ENCODE peak calls at places on chromosome 1, in nine cellular contexts. Z is A549, Q is psoas muscle, X is tibial artery, Y is mucosa of descending colon, B is dorsolateral prefrontal cortex, L is spleen, U is lung, O is SK-N-SH. W is an unnamed sample.

GRCh38 chr1:204837440-204838084 is 33.1 kb upstream of the NFASC start:
- DNase-seq in X (no peak), L (no peak), Y (no peak), U (no peak), B (no peak), O (no peak), Q (no peak), Z (peak), W (no peak)

GRCh38 chr1:24290933-24291487 is 28.1 kb upstream of the GRHL3 start:
- DNase-seq in Y (no peak), Q (no peak), L (no peak), B (no peak), Z (peak), X (no peak), O (no peak), U (no peak), W (no peak)

GRCh38 chr1:79811173-79811572 is 804.6 kb upstream of the ADGRL4 start:
- DNase-seq in O (no peak), U (no peak), Z (peak), L (no peak), Q (no peak), X (no peak), Y (no peak), B (no peak), W (no peak)

GRCh38 chr1:27103498-27103897 is 51.4 kb downstream of the SLC9A1 start:
- DNase-seq in O (no peak), B (no peak), Q (no peak), U (no peak), L (no peak), Y (no peak), X (no peak), Z (no peak), W (no peak)

GRCh38 chr1:202283379-202283844 is 58.3 kb downstream of the UBE2T start:
- DNase-seq in X (no peak), B (no peak), U (no peak), O (peak), Q (no peak), Z (peak), Y (no peak), L (peak), W (no peak)

GRCh38 chr1:245306628-245307410 is 152.0 kb downstream of the KIF26B start:
- DNase-seq in U (no peak), O (peak), X (no peak), Z (no peak), B (no peak), Y (no peak), L (no peak), Q (no peak), W (no peak)

GRCh38 chr1:72435025-72435424 is 152.7 kb upstream of the NEGR1 start:
- DNase-seq in Z (no peak), L (no peak), X (no peak), Y (no peak), Q (no peak), U (no peak), O (no peak), B (no peak), W (no peak)

GRCh38 chr1:243287652-243288051 is 31.8 kb downstream of the SDCCAG8 start:
- DNase-seq in Y (no peak), U (no peak), B (no peak), X (no peak), L (no peak), Z (peak), Q (no peak), O (no peak), W (no peak)

GRCh38 chr1:46221749-46222148 is 18.6 kb downstream of the LURAP1 start:
- DNase-seq in Q (no peak), X (no peak), B (peak), O (no peak), Z (no peak), L (no peak), Y (no peak), U (no peak), W (no peak)

GRCh38 chr1:9275161-9275560 is 17.5 kb upstream of the SPSB1 start:
- DNase-seq in Q (no peak), L (no peak), Y (no peak), X (no peak), Z (no peak), O (no peak), B (no peak), U (no peak), W (no peak)

GRCh38 chr1:68542586-68542985 is 45.7 kb upstream of the DEPDC1 start:
- DNase-seq in B (no peak), O (no peak), Q (no peak), Y (no peak), L (no peak), U (no peak), X (no peak), Z (no peak), W (no peak)

GRCh38 chr1:232627645-232628334 is 2.1 kb downstream of the SIPA1L2 start:
- DNase-seq in X (no peak), Y (no peak), B (no peak), L (no peak), O (peak), U (no peak), Z (peak), Q (no peak), W (no peak)

GRCh38 chr1:20698195-20698910 is 19.5 kb downstream of the KIF17 start:
- DNase-seq in Q (no peak), Y (no peak), L (no peak), X (no peak), O (no peak), B (no peak), Z (peak), U (no peak), W (no peak)

GRCh38 chr1:218748071-218748470 is 402.9 kb downstream of the TGFB2 start:
- DNase-seq in L (no peak), Z (no peak), O (no peak), B (no peak), X (no peak), Y (no peak), U (no peak), Q (no peak), W (no peak)

GRCh38 chr1:226444901-226445300 is 37.0 kb upstream of the PARP1 start:
- DNase-seq in Q (no peak), B (no peak), X (no peak), O (no peak), L (peak), Z (no peak), U (no peak), Y (no peak), W (no peak)

GRCh38 chr1:52204696-52205095 is 62.8 kb downstream of the ZFYVE9 start:
- DNase-seq in U (no peak), Z (no peak), Q (no peak), Y (no peak), B (no peak), X (no peak), L (no peak), O (no peak), W (no peak)

GRCh38 chr1:6281511-6282402 is 20.9 kb upstream of the GPR153 start:
- DNase-seq in X (no peak), B (no peak), O (no peak), U (no peak), L (no peak), Y (peak), Z (no peak), Q (no peak), W (no peak)

GRCh38 chr1:244171241-244171985 is 120.3 kb downstream of the ZBTB18 start:
- DNase-seq in B (peak), Q (no peak), X (no peak), Z (no peak), L (no peak), O (no peak), U (no peak), Y (no peak), W (no peak)

GRCh38 chr1:24775901-24776300 is 30.7 kb downstream of the CLIC4 start:
- DNase-seq in U (no peak), B (no peak), Z (no peak), Y (no peak), O (no peak), X (no peak), L (no peak), Q (no peak), W (no peak)

GRCh38 chr1:6309550-6309949 is 48.7 kb upstream of the GPR153 start:
- DNase-seq in X (no peak), Z (no peak), Q (no peak), Y (no peak), B (no peak), U (no peak), L (no peak), O (no peak), W (no peak)

GRCh38 chr1:110061341-110061740 is 9.1 kb downstream of the ALX3 start:
- DNase-seq in L (peak), O (no peak), Q (no peak), X (no peak), Y (no peak), Z (no peak), U (no peak), B (no peak), W (no peak)

GRCh38 chr1:226823643-226824042 is 46.8 kb upstream of the PSEN2 start:
- DNase-seq in O (no peak), Y (no peak), Z (no peak), B (no peak), X (no peak), U (no peak), L (no peak), Q (no peak), W (no peak)

GRCh38 chr1:209434066-209434465 is 149.4 kb upstream of the CAMK1G start:
- DNase-seq in Q (no peak), Z (peak), O (no peak), U (no peak), L (no peak), X (no peak), B (peak), Y (no peak), W (no peak)

GRCh38 chr1:74534241-74534640 is 21.8 kb upstream of the LRRC53 start:
- DNase-seq in Z (no peak), B (no peak), X (no peak), Q (no peak), Y (no peak), U (no peak), O (no peak), L (no peak), W (no peak)

GRCh38 chr1:203765029-203765837 is at the start of gene LAX1:
- DNase-seq in Z (no peak), Y (no peak), X (no peak), B (no peak), L (no peak), U (no peak), O (no peak), Q (no peak), W (peak)
- TF ChIP-seq CTCF in Z (no peak), Y (no peak), X (no peak), B (no peak), L (no peak), U (no peak), O (no peak), Q (no peak), W (no peak)

GRCh38 chr1:64302971-64303370 is 99.5 kb downstream of the UBE2U start:
- DNase-seq in O (no peak), Y (no peak), U (no peak), L (no peak), X (no peak), Q (no peak), B (no peak), Z (no peak), W (no peak)
- TF ChIP-seq CTCF in O (no peak), Y (no peak), U (no peak), L (no peak), X (no peak), Q (no peak), B (no peak), Z (no peak), W (no peak)

DNA sequence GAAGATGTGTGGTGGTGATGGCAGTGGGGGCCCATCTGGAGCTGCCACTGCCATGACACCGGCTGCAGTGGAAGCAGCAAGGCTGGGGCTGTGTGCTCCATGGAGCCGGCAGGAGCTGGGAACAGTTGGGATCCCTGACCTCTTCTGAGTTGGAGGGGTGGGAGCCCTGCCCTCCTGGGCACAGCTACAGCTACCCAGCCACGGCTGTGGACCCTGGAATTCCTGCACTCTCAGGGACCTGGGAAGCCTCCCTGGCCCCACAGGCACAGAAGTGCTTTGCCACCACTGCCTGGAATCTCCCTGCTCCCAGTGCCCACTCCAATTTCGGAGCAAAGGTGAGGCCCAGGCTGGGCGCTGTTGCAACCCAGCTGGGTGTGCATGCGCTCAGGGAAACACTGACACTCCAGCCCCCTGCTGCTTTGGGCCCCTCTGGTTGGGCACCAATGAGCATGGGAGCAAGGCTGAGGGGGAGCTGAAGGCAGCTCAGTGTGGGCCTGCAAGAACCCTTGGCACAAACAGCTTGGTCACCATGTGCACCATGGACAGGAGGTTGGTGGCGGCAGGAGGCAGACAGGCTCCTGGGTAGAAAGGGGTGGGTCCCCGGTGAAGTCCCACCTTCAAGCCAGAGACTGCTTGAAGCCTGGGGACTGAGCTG is 817.6 kb downstream of the KCNT2 start:
- DNase-seq in U (no peak), Z (no peak), B (no peak), L (no peak), Q (peak), Y (no peak), O (no peak), X (no peak), W (no peak)
- TF ChIP-seq CTCF in U (no peak), Z (no peak), B (no peak), L (no peak), Q (no peak), Y (no peak), O (no peak), X (no peak), W (no peak)

DNA sequence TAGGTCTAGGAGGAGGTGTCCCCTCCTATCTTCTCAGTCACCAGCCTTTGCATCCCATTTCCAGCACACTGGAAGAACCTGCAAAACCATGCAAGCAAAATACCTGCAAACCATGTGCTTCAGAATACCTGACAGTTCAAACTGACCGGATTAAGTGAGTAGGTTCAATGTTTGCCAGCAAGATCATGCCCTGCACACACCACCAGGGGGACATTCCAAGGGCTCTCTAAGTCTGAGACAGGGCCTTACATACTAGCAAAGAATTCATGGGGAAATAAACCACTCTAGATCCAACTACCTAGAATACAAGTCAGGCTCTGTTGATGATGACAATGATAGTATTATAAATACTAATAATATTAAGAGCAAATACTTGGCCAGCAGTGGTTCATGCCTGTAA is 27.6 kb downstream of the INPP5B start:
- DNase-seq in B (no peak), Y (no peak), Q (no peak), U (no peak), O (peak), Z (peak), X (no peak), L (no peak), W (no peak)
- TF ChIP-seq CTCF in B (no peak), Y (no peak), Q (peak), U (no peak), O (peak), Z (peak), X (no peak), L (peak), W (peak)

GRCh38 chr1:13764933-13765332 is 64.9 kb downstream of the PRDM2 start:
- DNase-seq in O (no peak), Q (no peak), Z (no peak), X (no peak), B (no peak), U (no peak), L (no peak), Y (no peak), W (peak)
- TF ChIP-seq CTCF in O (no peak), Q (no peak), Z (no peak), X (no peak), B (no peak), U (no peak), L (no peak), Y (no peak), W (no peak)

GRCh38 chr1:60866884-60867648 is 215.3 kb upstream of the NFIA start:
- DNase-seq in Q (no peak), O (no peak), X (no peak), Z (peak), B (no peak), Y (no peak), U (no peak), L (no peak), W (no peak)
- TF ChIP-seq CTCF in Q (no peak), O (no peak), X (no peak), Z (no peak), B (no peak), Y (no peak), U (no peak), L (no peak), W (no peak)

GRCh38 chr1:234676103-234676594 is 66.2 kb upstream of the IRF2BP2 start:
- DNase-seq in X (peak), L (peak), U (peak), Z (peak), O (peak), B (peak), Q (peak), Y (peak), W (peak)

GRCh38 chr1:234672349-234673135 is 62.6 kb upstream of the IRF2BP2 start:
- DNase-seq in Y (peak), Z (no peak), Q (no peak), X (no peak), O (no peak), U (no peak), B (no peak), L (no peak), W (no peak)

GRCh38 chr1:234674218-234674815 is 64.3 kb upstream of the IRF2BP2 start:
- DNase-seq in Q (no peak), X (no peak), O (no peak), B (no peak), U (no peak), L (no peak), Z (no peak), Y (no peak), W (no peak)

GRCh38 chr1:234675561-234675960 is 65.6 kb upstream of the IRF2BP2 start:
- DNase-seq in O (no peak), L (no peak), Y (no peak), Q (no peak), Z (no peak), X (no peak), B (no peak), U (no peak), W (no peak)

GRCh38 chr1:234675006-234675405 is 65.0 kb upstream of the IRF2BP2 start:
- DNase-seq in O (no peak), U (no peak), Z (no peak), Q (no peak), Y (no peak), B (no peak), X (no peak), L (no peak), W (no peak)
- TF ChIP-seq CTCF in O (no peak), U (no peak), Z (no peak), Q (no peak), Y (no peak), B (no peak), X (no peak), L (no peak), W (no peak)

GRCh38 chr1:223534677-223535076 is 130.8 kb downstream of the CAPN8 start:
- DNase-seq in X (no peak), Q (no peak), U (no peak), L (no peak), Z (no peak), O (no peak), B (no peak), Y (no peak), W (no peak)

GRCh38 chr1:223525957-223526356 is 132.7 kb downstream of the CCDC185 start:
- DNase-seq in X (no peak), B (no peak), Y (no peak), O (no peak), Q (no peak), U (no peak), Z (no peak), L (no peak), W (no peak)

GRCh38 chr1:223533708-223534107 is 131.8 kb downstream of the CAPN8 start:
- DNase-seq in L (no peak), U (no peak), B (no peak), X (no peak), Q (no peak), Y (no peak), O (no peak), Z (no peak), W (no peak)

GRCh38 chr1:223535261-223535778 is 130.2 kb downstream of the CAPN8 start:
- DNase-seq in O (no peak), Q (no peak), Z (no peak), X (no peak), U (no peak), Y (no peak), L (no peak), B (no peak), W (no peak)

DNA sequence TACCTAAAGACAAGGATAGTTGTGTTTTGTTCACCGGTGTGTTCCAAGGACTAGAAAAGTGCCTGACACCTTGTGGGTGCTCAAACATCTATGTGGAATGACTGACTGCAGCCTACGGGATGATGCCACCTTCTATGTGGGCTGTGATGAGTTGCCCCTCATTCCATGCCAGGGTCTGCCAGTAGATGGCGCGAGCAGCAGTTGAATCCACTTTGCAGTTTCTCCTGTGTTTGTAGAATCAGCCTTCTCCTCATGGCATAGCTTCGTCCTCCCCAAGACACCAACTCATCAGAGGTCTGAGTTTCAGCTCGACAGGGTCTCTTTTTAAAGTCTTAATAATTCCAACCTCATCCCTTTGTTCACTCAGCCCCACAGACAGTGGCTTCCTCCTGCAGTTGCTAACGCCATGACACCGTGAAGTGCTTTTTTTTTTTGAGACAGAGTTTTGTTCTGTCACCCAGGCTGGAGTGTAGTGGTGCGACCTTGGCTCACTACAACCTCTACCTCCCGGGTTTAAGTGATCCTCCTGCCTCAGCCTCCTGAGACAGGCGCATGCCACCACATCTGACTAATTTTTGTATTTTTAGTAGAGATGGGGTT is 133.7 kb downstream of the CAPN8 start:
- DNase-seq in X (peak), Q (peak), L (no peak), Z (peak), Y (peak), U (peak), B (peak), O (peak), W (peak)
- TF ChIP-seq CTCF in X (peak), Q (peak), L (peak), Z (peak), Y (peak), U (no peak), B (peak), O (peak), W (peak)